ENCODE peak calls at places on chromosomes 7 and 10, in five cellular contexts. E is T-helper 1 cell, G is SJSA1, H is T-helper 22 cell, Y is dorsolateral prefrontal cortex. A is an unnamed sample.

GRCh38 chr10:88243847-88244730 is 339.0 kb downstream of the RNLS start:
- DNase-seq in E (no peak), G (no peak), H (no peak), Y (peak), A (peak)

GRCh38 chr7:101602484-101603241 is 26.4 kb downstream of the MYL10 start:
- DNase-seq in E (peak), G (peak), H (peak), Y (peak), A (peak)

GRCh38 chr10:90432891-90433290 is 424.9 kb downstream of the HTR7 start:
- DNase-seq in E (no peak), G (no peak), H (no peak), Y (no peak), A (no peak)

GRCh38 chr10:86964847-86965190 is 3.5 kb upstream of the ADIRF start:
- DNase-seq in E (no peak), G (no peak), H (no peak), Y (no peak), A (no peak)

GRCh38 chr7:108037748-108038147 is 34.8 kb upstream of the LAMB1 start:
- DNase-seq in E (no peak), G (no peak), H (no peak), Y (no peak), A (no peak)

GRCh38 chr7:28629216-28629848 is 217.0 kb downstream of the CREB5 start:
- DNase-seq in E (no peak), G (no peak), H (no peak), Y (no peak), A (no peak)

GRCh38 chr10:47020491-47020890 is 109.3 kb downstream of the PTPN20 start:
- DNase-seq in E (no peak), G (no peak), H (no peak), Y (peak), A (no peak)

GRCh38 chr7:43385856-43386255 is 197.1 kb upstream of the STK17A start:
- DNase-seq in E (no peak), G (no peak), H (no peak), Y (no peak), A (no peak)

GRCh38 chr10:71749396-71749795 is 23.9 kb downstream of the VSIR start:
- DNase-seq in E (no peak), G (no peak), H (no peak), Y (no peak), A (no peak)

GRCh38 chr10:125289461-125289860 is 129.1 kb upstream of the CTBP2 start:
- DNase-seq in E (no peak), G (no peak), H (no peak), Y (no peak), A (no peak)

GRCh38 chr7:92763636-92764423 is 72.5 kb downstream of the CDK6 start:
- DNase-seq in E (no peak), G (peak), H (no peak), Y (no peak), A (no peak)

GRCh38 chr7:50304158-50304910 is at the start of gene IKZF1:
- DNase-seq in E (no peak), G (no peak), H (peak), Y (peak), A (no peak)

GRCh38 chr7:148045521-148045920 is 545.0 kb upstream of the C7orf33 start:
- DNase-seq in E (no peak), G (no peak), H (no peak), Y (no peak), A (no peak)

GRCh38 chr7:131284702-131285419 is 42.8 kb upstream of the MKLN1 start:
- DNase-seq in E (no peak), G (no peak), H (no peak), Y (no peak), A (peak)

GRCh38 chr10:60465801-60466200 is 76.1 kb upstream of the ANK3 start:
- DNase-seq in E (no peak), G (no peak), H (no peak), Y (no peak), A (no peak)

GRCh38 chr10:60809157-60809556 is 30.9 kb downstream of the CDK1 start:
- DNase-seq in E (no peak), G (no peak), H (no peak), Y (no peak), A (no peak)

A was measured in uterus.